ENCODE peak calls at places on chromosomes 13 and 19, in ten cellular contexts. One of them, this sample, is unnamed. For H3K9me3 and H3K4me1, the result is how much of the 10 kb centered on the place peaks cover.

GRCh38 chr19:54478677-54479266 is 5.7 kb upstream of the CDC42EP5 start:
- DNase-seq in transverse colon: no peak
- DNase-seq in heart right ventricle: no peak
- DNase-seq in A549: peak
- DNase-seq in adrenal gland: no peak
- DNase-seq in OCI-LY7: peak
- DNase-seq in H1: no peak
- DNase-seq in HepG2: peak
- DNase-seq in kidney: peak
- DNase-seq in left lung: no peak
- DNase-seq in this sample: no peak

GRCh38 chr19:19224150-19224851 is 12.5 kb downstream of the NCAN start:
- DNase-seq in transverse colon: no peak
- DNase-seq in heart right ventricle: no peak
- DNase-seq in A549: no peak
- DNase-seq in adrenal gland: no peak
- DNase-seq in OCI-LY7: no peak
- DNase-seq in H1: no peak
- DNase-seq in HepG2: no peak
- DNase-seq in kidney: no peak
- DNase-seq in left lung: no peak
- DNase-seq in this sample: no peak

GRCh38 chr13:106133025-106133424 is 402.4 kb downstream of the EFNB2 start:
- DNase-seq in transverse colon: no peak
- DNase-seq in heart right ventricle: no peak
- DNase-seq in A549: no peak
- DNase-seq in adrenal gland: no peak
- DNase-seq in OCI-LY7: no peak
- DNase-seq in H1: no peak
- DNase-seq in HepG2: no peak
- DNase-seq in kidney: no peak
- DNase-seq in left lung: no peak
- DNase-seq in this sample: no peak

GRCh38 chr13:50731400-50731799 is 112.1 kb downstream of the DLEU7 start:
- DNase-seq in transverse colon: no peak
- DNase-seq in heart right ventricle: peak
- DNase-seq in A549: peak
- DNase-seq in adrenal gland: no peak
- DNase-seq in OCI-LY7: no peak
- DNase-seq in H1: no peak
- DNase-seq in HepG2: no peak
- DNase-seq in kidney: no peak
- DNase-seq in left lung: no peak
- DNase-seq in this sample: no peak

GRCh38 chr13:111043575-111043982 is 71.5 kb upstream of the ARHGEF7 start:
- DNase-seq in transverse colon: no peak
- DNase-seq in heart right ventricle: peak
- DNase-seq in A549: no peak
- DNase-seq in adrenal gland: no peak
- DNase-seq in OCI-LY7: no peak
- DNase-seq in H1: no peak
- DNase-seq in HepG2: no peak
- DNase-seq in kidney: peak
- DNase-seq in left lung: no peak
- DNase-seq in this sample: no peak

GRCh38 chr13:59477011-59477410 is 686.7 kb downstream of the DIAPH3 start:
- DNase-seq in transverse colon: no peak
- DNase-seq in heart right ventricle: no peak
- DNase-seq in A549: peak
- DNase-seq in adrenal gland: no peak
- DNase-seq in OCI-LY7: peak
- DNase-seq in H1: no peak
- DNase-seq in HepG2: peak
- DNase-seq in kidney: no peak
- DNase-seq in left lung: no peak
- DNase-seq in this sample: no peak

GRCh38 chr13:30178976-30179375 is 128.4 kb downstream of the KATNAL1 start:
- DNase-seq in transverse colon: no peak
- DNase-seq in heart right ventricle: no peak
- DNase-seq in A549: no peak
- DNase-seq in adrenal gland: no peak
- DNase-seq in OCI-LY7: no peak
- DNase-seq in H1: no peak
- DNase-seq in HepG2: no peak
- DNase-seq in kidney: no peak
- DNase-seq in left lung: no peak
- DNase-seq in this sample: no peak

GRCh38 chr13:52067237-52067636 is 42.7 kb downstream of the UTP14C start:
- DNase-seq in transverse colon: no peak
- DNase-seq in heart right ventricle: no peak
- DNase-seq in A549: peak
- DNase-seq in adrenal gland: no peak
- DNase-seq in OCI-LY7: peak
- DNase-seq in H1: no peak
- DNase-seq in HepG2: peak
- DNase-seq in kidney: no peak
- DNase-seq in left lung: no peak
- DNase-seq in this sample: peak

GRCh38 chr19:30873691-30874090 is 475.5 kb downstream of the TSHZ3 start:
- DNase-seq in transverse colon: no peak
- DNase-seq in heart right ventricle: no peak
- DNase-seq in A549: no peak
- DNase-seq in adrenal gland: peak
- DNase-seq in OCI-LY7: no peak
- DNase-seq in H1: no peak
- DNase-seq in HepG2: no peak
- DNase-seq in kidney: no peak
- DNase-seq in left lung: no peak
- DNase-seq in this sample: no peak

GRCh38 chr19:30338878-30339623 is 33.1 kb upstream of the ZNF536 start:
- DNase-seq in transverse colon: no peak
- DNase-seq in heart right ventricle: no peak
- DNase-seq in A549: no peak
- DNase-seq in adrenal gland: no peak
- DNase-seq in OCI-LY7: no peak
- DNase-seq in H1: no peak
- DNase-seq in HepG2: no peak
- DNase-seq in kidney: peak
- DNase-seq in left lung: no peak
- DNase-seq in this sample: no peak

GRCh38 chr19:970695-971094 is 13.4 kb upstream of the WDR18 start:
- DNase-seq in transverse colon: no peak
- DNase-seq in heart right ventricle: no peak
- DNase-seq in A549: peak
- DNase-seq in adrenal gland: no peak
- DNase-seq in OCI-LY7: no peak
- DNase-seq in H1: no peak
- DNase-seq in HepG2: no peak
- DNase-seq in kidney: no peak
- DNase-seq in left lung: no peak
- DNase-seq in this sample: no peak

GRCh38 chr13:23673354-23673753 is 103.1 kb downstream of the TNFRSF19 start:
- DNase-seq in transverse colon: no peak
- DNase-seq in heart right ventricle: peak
- DNase-seq in A549: no peak
- DNase-seq in adrenal gland: no peak
- DNase-seq in OCI-LY7: no peak
- DNase-seq in H1: no peak
- DNase-seq in HepG2: no peak
- DNase-seq in kidney: no peak
- DNase-seq in left lung: no peak
- DNase-seq in this sample: no peak

DNA sequence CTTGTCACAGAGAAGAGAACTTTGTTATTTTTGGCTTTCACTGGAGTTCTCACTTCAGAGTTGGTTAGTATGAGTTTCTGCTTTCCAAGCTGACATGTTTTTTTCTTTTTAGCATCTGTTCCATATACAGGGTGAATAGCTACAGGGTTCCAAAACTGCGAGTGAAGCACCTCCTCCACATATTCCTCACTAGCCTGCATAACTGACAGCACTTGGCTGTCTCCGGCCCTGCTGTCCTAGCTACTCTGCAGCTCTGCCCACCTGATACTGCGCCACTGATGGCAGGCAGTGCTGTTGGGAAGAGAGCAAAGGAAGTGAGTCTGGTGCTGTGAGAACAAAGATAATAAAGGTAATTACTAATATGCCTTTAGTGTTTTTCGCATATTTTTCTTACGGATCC is 6.8 kb downstream of the ATP8A2 start:
- DNase-seq in transverse colon: no peak
- DNase-seq in heart right ventricle: no peak
- DNase-seq in A549: no peak
- DNase-seq in adrenal gland: no peak
- DNase-seq in OCI-LY7: no peak
- DNase-seq in H1: no peak
- DNase-seq in HepG2: no peak
- DNase-seq in kidney: no peak
- DNase-seq in left lung: no peak
- DNase-seq in this sample: no peak
- H3K9me3 ChIP-seq in transverse colon: under half
- H3K9me3 ChIP-seq in heart right ventricle: under half
- H3K9me3 ChIP-seq in A549: under half
- H3K9me3 ChIP-seq in adrenal gland: under half
- H3K9me3 ChIP-seq in OCI-LY7: under half
- H3K9me3 ChIP-seq in H1: under half
- H3K9me3 ChIP-seq in HepG2: under half
- H3K9me3 ChIP-seq in kidney: under half
- H3K9me3 ChIP-seq in left lung: under half
- H3K9me3 ChIP-seq in this sample: under half

GRCh38 chr19:58520257-58520599 is 618 bp upstream of the ZBTB45 start:
- DNase-seq in transverse colon: no peak
- DNase-seq in heart right ventricle: no peak
- DNase-seq in A549: no peak
- DNase-seq in adrenal gland: no peak
- DNase-seq in OCI-LY7: no peak
- DNase-seq in H1: no peak
- DNase-seq in HepG2: no peak
- DNase-seq in kidney: no peak
- DNase-seq in left lung: no peak
- DNase-seq in this sample: no peak
- TF ChIP-seq CTCF in transverse colon: no peak
- TF ChIP-seq CTCF in heart right ventricle: no peak
- TF ChIP-seq CTCF in A549: no peak
- TF ChIP-seq CTCF in adrenal gland: no peak
- TF ChIP-seq CTCF in OCI-LY7: peak
- TF ChIP-seq CTCF in H1: no peak
- TF ChIP-seq CTCF in HepG2: no peak
- TF ChIP-seq CTCF in kidney: no peak
- TF ChIP-seq CTCF in left lung: no peak
- TF ChIP-seq CTCF in this sample: no peak

GRCh38 chr13:25067054-25067453 is 28.9 kb upstream of the PABPC3 start:
- DNase-seq in transverse colon: no peak
- DNase-seq in heart right ventricle: no peak
- DNase-seq in A549: no peak
- DNase-seq in adrenal gland: no peak
- DNase-seq in OCI-LY7: no peak
- DNase-seq in H1: no peak
- DNase-seq in HepG2: no peak
- DNase-seq in kidney: no peak
- DNase-seq in left lung: no peak
- DNase-seq in this sample: no peak

GRCh38 chr13:25069236-25069635 is 26.7 kb upstream of the PABPC3 start:
- DNase-seq in transverse colon: no peak
- DNase-seq in heart right ventricle: no peak
- DNase-seq in A549: no peak
- DNase-seq in adrenal gland: no peak
- DNase-seq in OCI-LY7: no peak
- DNase-seq in H1: no peak
- DNase-seq in HepG2: no peak
- DNase-seq in kidney: no peak
- DNase-seq in left lung: no peak
- DNase-seq in this sample: no peak

GRCh38 chr13:25069911-25070310 is 26.0 kb upstream of the PABPC3 start:
- DNase-seq in transverse colon: no peak
- DNase-seq in heart right ventricle: no peak
- DNase-seq in A549: no peak
- DNase-seq in adrenal gland: no peak
- DNase-seq in OCI-LY7: no peak
- DNase-seq in H1: no peak
- DNase-seq in HepG2: no peak
- DNase-seq in kidney: no peak
- DNase-seq in left lung: no peak
- DNase-seq in this sample: no peak

GRCh38 chr13:25065974-25066770 is 29.8 kb upstream of the PABPC3 start:
- DNase-seq in transverse colon: no peak
- DNase-seq in heart right ventricle: no peak
- DNase-seq in A549: no peak
- DNase-seq in adrenal gland: no peak
- DNase-seq in OCI-LY7: no peak
- DNase-seq in H1: no peak
- DNase-seq in HepG2: no peak
- DNase-seq in kidney: no peak
- DNase-seq in left lung: no peak
- DNase-seq in this sample: no peak

DNA sequence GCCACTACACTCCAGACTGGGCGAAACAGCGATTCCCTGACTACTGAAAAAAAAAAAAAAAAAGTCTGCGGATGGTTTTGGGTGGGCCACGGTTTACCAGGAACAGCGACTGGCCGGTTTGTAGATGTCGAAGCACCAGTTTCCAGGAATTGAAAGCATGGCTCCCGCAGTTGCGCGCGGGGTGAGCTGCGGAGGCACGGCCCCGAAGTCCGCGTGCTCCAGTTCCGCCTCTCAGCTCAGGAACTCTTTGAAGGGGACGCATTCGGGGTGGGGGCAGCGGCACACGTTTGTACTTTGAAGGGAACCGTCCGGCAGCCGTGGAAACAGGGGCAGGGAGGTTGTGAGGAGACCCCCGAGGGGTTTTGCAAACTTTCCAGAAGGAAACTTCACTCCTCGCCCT is 27.1 kb upstream of the PABPC3 start:
- DNase-seq in transverse colon: no peak
- DNase-seq in heart right ventricle: no peak
- DNase-seq in A549: no peak
- DNase-seq in adrenal gland: no peak
- DNase-seq in OCI-LY7: no peak
- DNase-seq in H1: no peak
- DNase-seq in HepG2: no peak
- DNase-seq in kidney: no peak
- DNase-seq in left lung: no peak
- DNase-seq in this sample: no peak
- H3K4me1 ChIP-seq in transverse colon: under half
- H3K4me1 ChIP-seq in heart right ventricle: under half
- H3K4me1 ChIP-seq in A549: under half
- H3K4me1 ChIP-seq in adrenal gland: under half
- H3K4me1 ChIP-seq in OCI-LY7: under half
- H3K4me1 ChIP-seq in H1: under half
- H3K4me1 ChIP-seq in HepG2: under half
- H3K4me1 ChIP-seq in kidney: under half
- H3K4me1 ChIP-seq in left lung: under half
- H3K4me1 ChIP-seq in this sample: under half

DNA sequence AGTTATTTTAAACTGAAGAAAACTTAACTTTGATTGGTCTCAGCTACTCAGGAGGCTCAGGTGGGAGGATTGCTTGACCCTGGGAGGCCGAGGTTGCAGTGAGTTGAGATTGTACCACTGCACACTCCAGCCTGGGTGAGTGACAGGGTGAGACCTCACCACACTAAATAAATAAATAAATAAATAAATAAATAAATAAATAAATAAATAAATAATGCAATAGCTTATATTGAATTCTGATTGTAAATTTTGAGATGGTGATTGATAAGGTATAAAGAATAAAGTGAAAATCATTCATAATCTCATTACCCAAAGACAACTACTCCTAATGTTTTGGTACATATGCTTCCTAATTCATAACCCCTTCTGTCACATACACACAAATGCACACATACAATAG is 58.1 kb downstream of the TUBA3C start:
- DNase-seq in transverse colon: no peak
- DNase-seq in heart right ventricle: no peak
- DNase-seq in A549: no peak
- DNase-seq in adrenal gland: no peak
- DNase-seq in OCI-LY7: no peak
- DNase-seq in H1: no peak
- DNase-seq in HepG2: no peak
- DNase-seq in kidney: no peak
- DNase-seq in left lung: no peak
- DNase-seq in this sample: no peak
- H3K9me3 ChIP-seq in transverse colon: under half
- H3K9me3 ChIP-seq in heart right ventricle: under half
- H3K9me3 ChIP-seq in A549: under half
- H3K9me3 ChIP-seq in adrenal gland: under half
- H3K9me3 ChIP-seq in OCI-LY7: under half
- H3K9me3 ChIP-seq in H1: under half
- H3K9me3 ChIP-seq in HepG2: under half
- H3K9me3 ChIP-seq in kidney: under half
- H3K9me3 ChIP-seq in left lung: under half
- H3K9me3 ChIP-seq in this sample: under half